ENCODE peak calls at places on chromosome 10, in nine cellular contexts. L is ovary, H is K562, T is transverse colon, N is stomach, D is adrenal gland, G is uterus, C is testis, O is A549. J is an unnamed sample. For H3K9me3, the result is how much of the 10 kb centered on the place peaks cover.

GRCh38 chr10:118523775-118524174 is 71.7 kb downstream of the PRLHR start:
- DNase-seq in G (no peak), H (no peak), D (no peak), N (no peak), L (no peak), T (no peak), O (no peak), C (no peak), J (no peak)

GRCh38 chr10:57535306-57535705 is 732.4 kb downstream of the IPMK start:
- DNase-seq in G (no peak), C (no peak), N (no peak), L (no peak), O (no peak), D (no peak), H (no peak), T (no peak), J (no peak)

GRCh38 chr10:119211625-119212441 is 4.5 kb downstream of the GRK5 start:
- DNase-seq in G (no peak), H (no peak), T (no peak), D (no peak), L (no peak), C (no peak), N (no peak), O (no peak), J (no peak)

GRCh38 chr10:133307776-133308430 is 769 bp downstream of the TUBGCP2 start:
- DNase-seq in D (peak), H (peak), G (peak), N (peak), L (peak), T (peak), O (peak), C (peak), J (peak)

GRCh38 chr10:59580257-59580863 is 129.3 kb downstream of the SLC16A9 start:
- DNase-seq in D (no peak), C (no peak), O (peak), T (no peak), G (no peak), L (no peak), H (no peak), N (no peak), J (no peak)

GRCh38 chr10:72229261-72230251 is 13.5 kb upstream of the ASCC1 start:
- DNase-seq in H (no peak), O (peak), T (no peak), N (no peak), G (no peak), L (no peak), C (no peak), D (no peak), J (no peak)

GRCh38 chr10:95374597-95375209 is 83.9 kb upstream of the PDLIM1 start:
- DNase-seq in C (peak), D (peak), H (peak), L (peak), T (peak), N (peak), O (peak), G (peak), J (peak)

GRCh38 chr10:30028006-30028441 is 31.4 kb downstream of the JCAD start:
- DNase-seq in C (peak), L (no peak), O (no peak), D (peak), N (peak), T (peak), G (peak), H (no peak), J (no peak)

GRCh38 chr10:110850990-110851389 is 20.7 kb upstream of the PDCD4 start:
- DNase-seq in D (no peak), N (no peak), G (no peak), L (no peak), O (no peak), T (no peak), C (peak), H (no peak), J (no peak)

GRCh38 chr10:21318768-21319167 is 206.7 kb downstream of the SKIDA1 start:
- DNase-seq in H (no peak), O (no peak), L (peak), T (no peak), G (peak), D (no peak), N (no peak), C (peak), J (no peak)

GRCh38 chr10:124724279-124725027 is 19.7 kb downstream of the FAM53B start:
- DNase-seq in D (peak), T (peak), C (peak), O (no peak), G (no peak), L (peak), H (no peak), N (peak), J (peak)
- TF ChIP-seq POLR2A in D (no peak), T (no peak), C (no peak), O (no peak), G (no peak), L (no peak), H (no peak), N (no peak), J (no peak)

GRCh38 chr10:78594938-78595645 is 473.7 kb upstream of the ZMIZ1 start:
- DNase-seq in H (no peak), G (peak), O (no peak), T (no peak), D (peak), L (no peak), N (no peak), C (no peak), J (no peak)
- H3K9me3 ChIP-seq in H (under half), G (under half), O (under half), T (under half), D (under half), L (under half), N (under half), C (under half), J (under half)

GRCh38 chr10:15167411-15168295 is 840 bp downstream of the NMT2 start:
- DNase-seq in H (peak), T (peak), D (peak), C (peak), O (peak), G (peak), N (peak), L (peak), J (peak)

GRCh38 chr10:15168296-15168780 is at the start of gene NMT2:
- DNase-seq in O (no peak), H (peak), T (no peak), L (peak), C (no peak), N (no peak), D (peak), G (no peak), J (peak)

GRCh38 chr10:15163261-15163864 is 5.1 kb downstream of the NMT2 start:
- DNase-seq in D (no peak), C (no peak), O (no peak), T (no peak), N (no peak), H (no peak), G (no peak), L (no peak), J (no peak)

GRCh38 chr10:15168781-15169554 is 475 bp upstream of the NMT2 start:
- DNase-seq in H (peak), D (peak), G (peak), N (peak), T (peak), L (peak), C (peak), O (peak), J (peak)

GRCh38 chr10:15166325-15166724 is 2.2 kb downstream of the NMT2 start:
- DNase-seq in C (no peak), L (no peak), N (no peak), D (no peak), H (no peak), O (no peak), G (no peak), T (no peak), J (no peak)
- TF ChIP-seq POLR2A in C (no peak), L (no peak), N (no peak), D (no peak), H (no peak), O (no peak), G (no peak), T (no peak), J (no peak)

DNA sequence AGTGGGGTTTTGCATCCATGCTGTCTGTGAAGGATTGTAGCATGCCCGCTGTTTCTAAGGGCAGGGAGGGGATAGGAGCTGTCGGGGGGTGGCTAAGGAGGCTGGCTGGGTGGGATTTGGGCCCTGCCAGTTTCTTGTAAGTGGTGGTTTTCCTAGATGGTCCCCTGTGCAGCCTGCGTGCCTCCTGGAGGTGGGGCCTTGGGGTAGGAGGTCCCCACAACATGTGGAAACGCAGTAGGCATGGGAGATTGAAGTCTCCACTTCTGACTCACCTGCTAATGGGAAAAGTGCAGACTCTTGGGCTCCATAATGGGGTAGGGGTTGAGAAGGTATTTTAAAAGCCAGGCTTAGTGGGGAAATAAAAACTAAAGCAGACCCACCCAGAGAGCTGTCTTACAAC is 190.6 kb downstream of the TCF7L2 start:
- DNase-seq in L (no peak), O (no peak), H (no peak), C (no peak), T (no peak), D (no peak), N (no peak), G (no peak), J (no peak)
- H3K9me3 ChIP-seq in L (under half), O (under half), H (under half), C (under half), T (under half), D (under half), N (under half), G (under half), J (under half)

GRCh38 chr10:101032637-101033201 is 1.7 kb downstream of the SFXN3 start:
- DNase-seq in L (peak), H (no peak), O (peak), D (peak), T (no peak), G (peak), N (peak), C (no peak), J (peak)

GRCh38 chr10:101029520-101030309 is 1.2 kb downstream of the PDZD7 start:
- DNase-seq in L (peak), N (no peak), T (no peak), H (no peak), G (no peak), D (no peak), O (peak), C (no peak), J (no peak)

GRCh38 chr10:101031796-101032636 is 982 bp downstream of the SFXN3 start:
- DNase-seq in C (peak), D (peak), T (peak), N (peak), G (peak), L (peak), O (peak), H (no peak), J (peak)

GRCh38 chr10:101030492-101031127 is 319 bp downstream of the PDZD7 start:
- DNase-seq in C (no peak), G (no peak), H (no peak), T (no peak), L (no peak), O (no peak), D (no peak), N (no peak), J (no peak)

GRCh38 chr10:101031128-101031795 is at the start of the genes PDZD7 and SFXN3:
- DNase-seq in C (peak), T (peak), H (peak), O (peak), D (peak), N (peak), G (peak), L (peak), J (peak)
- TF ChIP-seq POLR2A in C (no peak), T (peak), H (no peak), O (peak), D (no peak), N (no peak), G (peak), L (peak), J (peak)

GRCh38 chr10:45545150-45545549 is 127.4 kb downstream of the ZFAND4 start:
- DNase-seq in O (no peak), T (no peak), H (no peak), L (no peak), N (no peak), C (no peak), G (no peak), D (no peak), J (no peak)
- H3K9me3 ChIP-seq in O (under half), T (under half), H (under half), L (under half), N (under half), C (under half), G (under half), D (under half), J (under half)

J was measured in breast epithelium.